ENCODE peak calls at places on chromosomes 4 and X, in eight cellular contexts. One of them, this sample, is unnamed.

GRCh38 chr4:9996319-9997110 is 24.8 kb downstream of the SLC2A9 start:
- DNase-seq in CD4-positive, alpha-beta memory T cell: no peak
- DNase-seq in WTC11: no peak
- DNase-seq in nephron progenitor cell: no peak
- DNase-seq in SW480: peak; percentile 28
- DNase-seq in NT2/D1: no peak
- DNase-seq in NCI-H2107: no peak
- DNase-seq in GM03348: no peak
- DNase-seq in this sample: no peak

GRCh38 chr4:179624768-179625181 is 2182.5 kb upstream of the AGA start:
- DNase-seq in CD4-positive, alpha-beta memory T cell: no peak
- DNase-seq in WTC11: no peak
- DNase-seq in nephron progenitor cell: no peak
- DNase-seq in SW480: no peak
- DNase-seq in NT2/D1: no peak
- DNase-seq in NCI-H2107: no peak
- DNase-seq in GM03348: no peak
- DNase-seq in this sample: no peak

GRCh38 chr4:39976945-39977488 is 694 bp downstream of the PDS5A start:
- DNase-seq in CD4-positive, alpha-beta memory T cell: peak; percentile 47
- DNase-seq in WTC11: peak; percentile 23
- DNase-seq in nephron progenitor cell: peak; percentile 59
- DNase-seq in SW480: peak; percentile 5
- DNase-seq in NT2/D1: no peak
- DNase-seq in NCI-H2107: no peak
- DNase-seq in GM03348: peak; percentile 66
- DNase-seq in this sample: no peak

GRCh38 chrX:71917621-71918341 is 7.1 kb downstream of the NHSL2 start:
- DNase-seq in CD4-positive, alpha-beta memory T cell: no peak
- DNase-seq in WTC11: peak; percentile 22
- DNase-seq in nephron progenitor cell: peak; percentile 16
- DNase-seq in SW480: no peak
- DNase-seq in NT2/D1: peak; percentile 85
- DNase-seq in NCI-H2107: no peak
- DNase-seq in GM03348: no peak
- DNase-seq in this sample: no peak

GRCh38 chr4:81807927-81808672 is 336.4 kb upstream of the RASGEF1B start:
- DNase-seq in CD4-positive, alpha-beta memory T cell: no peak
- DNase-seq in WTC11: no peak
- DNase-seq in nephron progenitor cell: no peak
- DNase-seq in SW480: no peak
- DNase-seq in NT2/D1: no peak
- DNase-seq in NCI-H2107: peak; percentile 82
- DNase-seq in GM03348: no peak
- DNase-seq in this sample: no peak

GRCh38 chr4:27066591-27066990 is 205.9 kb downstream of the STIM2 start:
- DNase-seq in CD4-positive, alpha-beta memory T cell: no peak
- DNase-seq in WTC11: no peak
- DNase-seq in nephron progenitor cell: no peak
- DNase-seq in SW480: no peak
- DNase-seq in NT2/D1: no peak
- DNase-seq in NCI-H2107: no peak
- DNase-seq in GM03348: no peak
- DNase-seq in this sample: no peak

GRCh38 chr4:185914583-185915199 is 102.7 kb upstream of the SORBS2 start:
- DNase-seq in CD4-positive, alpha-beta memory T cell: no peak
- DNase-seq in WTC11: no peak
- DNase-seq in nephron progenitor cell: no peak
- DNase-seq in SW480: peak; percentile 61
- DNase-seq in NT2/D1: no peak
- DNase-seq in NCI-H2107: no peak
- DNase-seq in GM03348: no peak
- DNase-seq in this sample: no peak

GRCh38 chr4:38034986-38035882 is 75.0 kb downstream of the PTTG2 start:
- DNase-seq in CD4-positive, alpha-beta memory T cell: peak; percentile 60
- DNase-seq in WTC11: no peak
- DNase-seq in nephron progenitor cell: no peak
- DNase-seq in SW480: peak; percentile 44
- DNase-seq in NT2/D1: peak; percentile 33
- DNase-seq in NCI-H2107: peak; percentile 13
- DNase-seq in GM03348: peak; percentile 82
- DNase-seq in this sample: peak; percentile 49

GRCh38 chrX:1011632-1012283 is 200.7 kb downstream of the CRLF2 start:
- DNase-seq in CD4-positive, alpha-beta memory T cell: peak; percentile 23
- DNase-seq in WTC11: no peak
- DNase-seq in nephron progenitor cell: no peak
- DNase-seq in SW480: no peak
- DNase-seq in NT2/D1: no peak
- DNase-seq in NCI-H2107: no peak
- DNase-seq in GM03348: no peak
- DNase-seq in this sample: no peak

GRCh38 chr4:175166020-175166419 is 247.9 kb downstream of the ADAM29 start:
- DNase-seq in CD4-positive, alpha-beta memory T cell: no peak
- DNase-seq in WTC11: no peak
- DNase-seq in nephron progenitor cell: no peak
- DNase-seq in SW480: no peak
- DNase-seq in NT2/D1: no peak
- DNase-seq in NCI-H2107: no peak
- DNase-seq in GM03348: no peak
- DNase-seq in this sample: no peak

GRCh38 chrX:57587607-57588006 is 4.2 kb upstream of the ZXDB start:
- DNase-seq in CD4-positive, alpha-beta memory T cell: no peak
- DNase-seq in WTC11: no peak
- DNase-seq in nephron progenitor cell: no peak
- DNase-seq in SW480: no peak
- DNase-seq in NT2/D1: no peak
- DNase-seq in NCI-H2107: no peak
- DNase-seq in GM03348: no peak
- DNase-seq in this sample: no peak

GRCh38 chr4:16129336-16129735 is 45.5 kb upstream of the PROM1 start:
- DNase-seq in CD4-positive, alpha-beta memory T cell: no peak
- DNase-seq in WTC11: no peak
- DNase-seq in nephron progenitor cell: no peak
- DNase-seq in SW480: no peak
- DNase-seq in NT2/D1: no peak
- DNase-seq in NCI-H2107: no peak
- DNase-seq in GM03348: no peak
- DNase-seq in this sample: no peak

GRCh38 chr4:17934286-17934685 is 87.3 kb downstream of the LCORL start:
- DNase-seq in CD4-positive, alpha-beta memory T cell: no peak
- DNase-seq in WTC11: no peak
- DNase-seq in nephron progenitor cell: no peak
- DNase-seq in SW480: no peak
- DNase-seq in NT2/D1: no peak
- DNase-seq in NCI-H2107: no peak
- DNase-seq in GM03348: peak; percentile 5
- DNase-seq in this sample: no peak

GRCh38 chrX:2921750-2922149 is 7.4 kb downstream of the ARSD start:
- DNase-seq in CD4-positive, alpha-beta memory T cell: no peak
- DNase-seq in WTC11: no peak
- DNase-seq in nephron progenitor cell: no peak
- DNase-seq in SW480: no peak
- DNase-seq in NT2/D1: no peak
- DNase-seq in NCI-H2107: no peak
- DNase-seq in GM03348: no peak
- DNase-seq in this sample: no peak